ENCODE peak calls at places on chromosomes 12 and 14, in five cellular contexts. K is MCF 10A, R is BJ, U is H9, H is GM10248. I is an unnamed sample.

GRCh38 chr12:9674226-9674590 is 4.7 kb downstream of the CLEC2D start:
- DNase-seq in H (no peak), U (no peak), R (no peak), K (peak; percentile 5), I (no peak)

GRCh38 chr12:1920436-1920835 is 2.0 kb upstream of the CACNA2D4 start:
- DNase-seq in K (no peak), U (peak; percentile 19), H (no peak), R (no peak), I (no peak)

GRCh38 chr12:22729898-22730443 is 105.0 kb downstream of the ETNK1 start:
- DNase-seq in U (no peak), R (peak; percentile 73), K (peak; percentile 31), H (no peak), I (no peak)

GRCh38 chr12:3225154-3225795 is 148.1 kb downstream of the TSPAN9 start:
- DNase-seq in K (no peak), R (no peak), H (no peak), U (no peak), I (no peak)

GRCh38 chr12:101690544-101691118 is 6.8 kb upstream of the CHPT1 start:
- DNase-seq in R (no peak), U (no peak), H (no peak), K (no peak), I (no peak)

GRCh38 chr12:31890295-31891285 is 68.6 kb upstream of the RESF1 start:
- DNase-seq in K (no peak), H (no peak), U (no peak), R (no peak), I (no peak)

GRCh38 chr12:52232233-52232915 is 669 bp upstream of the KRT7 start:
- DNase-seq in H (no peak), R (no peak), K (peak; percentile 68), U (no peak), I (no peak)

GRCh38 chr12:86261142-86261541 is 5.0 kb upstream of the MGAT4C start:
- DNase-seq in K (peak; percentile 34), R (no peak), H (no peak), U (no peak), I (no peak)

GRCh38 chr12:132014915-132015280 is 65.2 kb downstream of the EP400 start:
- DNase-seq in U (no peak), H (no peak), R (no peak), K (no peak), I (no peak)

GRCh38 chr12:97943359-97943758 is 480.8 kb downstream of the RMST start:
- DNase-seq in H (no peak), U (no peak), R (no peak), K (peak; percentile 10), I (no peak)

GRCh38 chr14:95260537-95261440 is 58.9 kb downstream of the CLMN start:
- DNase-seq in H (peak; percentile 56), K (peak; percentile 58), U (no peak), R (no peak), I (no peak)

GRCh38 chr12:47745485-47746041 is 13.1 kb downstream of the RAPGEF3 start:
- DNase-seq in U (no peak), H (peak; percentile 17), K (no peak), R (no peak), I (no peak)

GRCh38 chr12:52380271-52380694 is 5.2 kb downstream of the KRT84 start:
- DNase-seq in K (peak; percentile 59), R (no peak), H (no peak), U (peak; percentile 81), I (no peak)

GRCh38 chr14:50937325-50937724 is 7.0 kb downstream of the PYGL start:
- DNase-seq in U (no peak), H (no peak), R (peak; percentile 45), K (peak; percentile 59), I (no peak)

GRCh38 chr14:87491816-87492215 is 501.2 kb downstream of the GALC start:
- DNase-seq in U (no peak), H (no peak), R (no peak), K (no peak), I (no peak)

GRCh38 chr12:12803186-12803585 is 10.0 kb upstream of the DDX47 start:
- DNase-seq in R (no peak), H (peak; percentile 68), U (no peak), K (peak; percentile 99), I (no peak)

GRCh38 chr12:42255875-42256261 is 17.8 kb upstream of the YAF2 start:
- DNase-seq in K (no peak), U (no peak), R (no peak), H (no peak), I (no peak)

GRCh38 chr12:80059875-80060274 is 39.5 kb upstream of the OTOGL start:
- DNase-seq in H (no peak), U (no peak), R (no peak), K (no peak), I (no peak)

GRCh38 chr12:126781593-126781992 is 1485.4 kb upstream of the TMEM132C start:
- DNase-seq in U (no peak), K (no peak), R (no peak), H (no peak), I (no peak)

GRCh38 chr12:1592444-1593231 is 1.7 kb downstream of the FBXL14 start:
- DNase-seq in H (peak; percentile 55), K (peak; percentile 66), R (no peak), U (peak; percentile 62), I (no peak)

GRCh38 chr12:41576925-41577324 is 388.8 kb downstream of the PDZRN4 start:
- DNase-seq in R (no peak), H (no peak), K (no peak), U (peak; percentile 73), I (no peak)

GRCh38 chr12:46436741-46437140 is 64.2 kb upstream of the SLC38A2 start:
- DNase-seq in H (no peak), K (no peak), U (no peak), R (no peak), I (no peak)

GRCh38 chr14:59847711-59848110 is 22.9 kb downstream of the RTN1 start:
- DNase-seq in R (no peak), K (no peak), H (no peak), U (no peak), I (no peak)

GRCh38 chr14:84750284-84750683 is 779.7 kb upstream of the FLRT2 start:
- DNase-seq in H (no peak), R (no peak), U (no peak), K (no peak), I (no peak)

GRCh38 chr12:92442782-92443181 is 260.0 kb upstream of the PLEKHG7 start:
- DNase-seq in K (peak; percentile 52), H (no peak), R (no peak), U (no peak), I (no peak)

GRCh38 chr12:127559349-127560040 is 707.5 kb upstream of the TMEM132C start:
- DNase-seq in H (no peak), U (peak; percentile 83), K (peak; percentile 83), R (peak; percentile 94), I (no peak)

GRCh38 chr14:92144708-92145107 is 22.9 kb downstream of the CPSF2 start:
- DNase-seq in U (no peak), K (no peak), R (no peak), H (no peak), I (no peak)

GRCh38 chr12:45278447-45278846 is 62.6 kb downstream of the ANO6 start:
- DNase-seq in K (no peak), H (no peak), R (no peak), U (no peak), I (no peak)

GRCh38 chr14:95340201-95340697 is 20.5 kb upstream of the CLMN start:
- DNase-seq in H (no peak), K (peak; percentile 64), R (no peak), U (no peak), I (no peak)

GRCh38 chr14:33617154-33617553 is 333.7 kb downstream of the EGLN3 start:
- DNase-seq in H (no peak), R (peak; percentile 18), K (peak; percentile 92), U (no peak), I (no peak)

GRCh38 chr14:93155667-93156066 is 29.0 kb downstream of the MOAP1 start:
- DNase-seq in U (no peak), R (no peak), K (no peak), H (no peak), I (no peak)

GRCh38 chr14:93161411-93161940 is 23.2 kb downstream of the MOAP1 start:
- DNase-seq in R (no peak), U (no peak), H (no peak), K (no peak), I (no peak)

GRCh38 chr14:93163570-93163969 is 21.1 kb downstream of the MOAP1 start:
- DNase-seq in U (no peak), K (no peak), R (no peak), H (no peak), I (no peak)

GRCh38 chr14:93156693-93157369 is 27.9 kb downstream of the MOAP1 start:
- DNase-seq in U (no peak), K (no peak), H (no peak), R (no peak), I (no peak)

DNA sequence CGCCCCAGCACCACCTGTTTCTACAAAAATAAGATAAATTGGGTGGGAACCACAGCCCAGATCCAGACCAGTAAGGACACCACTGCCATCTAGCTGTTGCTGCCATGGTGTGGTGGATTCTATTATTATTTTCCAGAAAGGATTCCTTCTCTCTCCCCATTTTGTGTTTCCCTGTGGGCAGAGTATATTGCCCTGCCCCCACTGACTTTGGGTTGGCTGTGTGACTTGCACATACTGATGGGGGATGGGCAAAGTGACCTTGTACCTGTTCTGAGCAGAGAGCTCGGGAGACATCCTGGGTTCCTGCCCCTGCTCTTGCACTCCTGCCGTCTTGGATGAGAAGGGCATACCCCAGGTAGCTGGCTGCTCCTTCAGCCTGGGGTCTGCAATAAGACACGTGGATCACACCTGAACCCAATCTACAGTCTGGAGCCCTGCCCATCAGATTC is 24.3 kb downstream of the MOAP1 start:
- DNase-seq in R (no peak), U (peak; percentile 54), H (no peak), K (peak; percentile 54), I (no peak)
- TF ChIP-seq CTCF in R (peak; percentile 56), U (peak; percentile 59), H (peak; percentile 26), K (peak; percentile 63), I (peak; percentile 36)

DNA sequence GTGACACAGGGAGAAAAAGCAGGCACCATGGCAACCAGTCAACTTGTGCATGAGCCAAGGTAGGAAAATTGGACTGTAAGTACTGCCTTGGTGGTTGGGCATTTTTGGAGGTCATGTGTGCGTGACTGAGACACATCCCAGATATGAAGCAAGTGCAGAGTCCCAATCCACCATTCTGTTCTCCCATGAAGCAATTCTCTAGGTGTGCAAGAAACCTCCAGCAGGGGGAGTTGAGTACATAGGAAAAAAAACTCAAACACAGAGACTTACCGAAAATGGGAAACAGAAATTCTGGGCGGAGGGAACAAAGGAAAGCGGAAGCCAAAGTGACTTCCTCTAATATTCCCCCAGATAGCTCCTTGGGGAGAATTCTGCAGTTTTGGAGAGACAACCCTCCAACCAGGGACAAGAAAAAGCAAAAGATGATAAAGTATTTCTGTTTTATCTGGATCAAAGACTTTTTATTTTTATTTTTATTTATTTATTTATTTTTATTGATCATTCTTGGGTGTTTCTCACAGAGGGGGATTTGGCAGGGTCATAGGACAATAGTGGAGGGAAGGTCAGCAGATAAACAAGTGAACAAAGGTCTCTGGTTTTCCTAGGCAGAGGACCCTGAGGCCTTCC is 76.9 kb downstream of the APOBEC1 start:
- DNase-seq in U (peak; percentile 46), K (peak; percentile 81), R (no peak), H (peak; percentile 50), I (no peak)
- TF ChIP-seq CTCF in U (peak; percentile 64), K (peak; percentile 58), R (peak; percentile 71), H (peak; percentile 27), I (peak; percentile 23)

GRCh38 chr12:24617471-24617870 is 331.4 kb downstream of the BCAT1 start:
- DNase-seq in U (no peak), R (no peak), K (no peak), H (no peak), I (no peak)
- TF ChIP-seq CTCF in U (no peak), R (no peak), K (no peak), H (no peak), I (no peak)

GRCh38 chr14:74459289-74459946 is 33.4 kb upstream of the SYNDIG1L start:
- DNase-seq in H (peak; percentile 57), K (peak; percentile 58), R (peak; percentile 11), U (peak; percentile 76), I (no peak)
- TF ChIP-seq CTCF in H (peak; percentile 50), K (peak; percentile 38), R (peak; percentile 85), U (peak; percentile 75), I (peak; percentile 44)

I was measured in D721Med.